ENCODE peak calls at places on chromosomes 16 and 17, in nine cellular contexts. One of them, this sample, is unnamed.
A peak's percentile ranks its signal among the peaks of the same experiment; 100 is the strongest.

GRCh38 chr17:80283116-80283852 is 22.6 kb downstream of the RNF213 start:
- DNase-seq in posterior cingulate gyrus: no peak
- DNase-seq in GM10248: no peak
- DNase-seq in progenitor cell of endocrine pancreas: no peak
- DNase-seq in fibroblast of the conjunctiva: no peak
- DNase-seq in AG08395: no peak
- DNase-seq in ureter: no peak
- DNase-seq in 8988T: no peak
- DNase-seq in head of caudate nucleus: no peak
- DNase-seq in this sample: no peak

GRCh38 chr17:68580236-68580903 is 20.8 kb downstream of the FAM20A start:
- DNase-seq in head of caudate nucleus: no peak
- DNase-seq in fibroblast of the conjunctiva: peak; percentile 87
- DNase-seq in GM10248: no peak
- DNase-seq in AG08395: peak; percentile 84
- DNase-seq in progenitor cell of endocrine pancreas: no peak
- DNase-seq in posterior cingulate gyrus: no peak
- DNase-seq in 8988T: no peak
- DNase-seq in ureter: no peak
- DNase-seq in this sample: no peak

GRCh38 chr17:7833011-7833794 is 814 bp upstream of the KDM6B start:
- DNase-seq in ureter: no peak
- DNase-seq in GM10248: no peak
- DNase-seq in posterior cingulate gyrus: no peak
- DNase-seq in fibroblast of the conjunctiva: no peak
- DNase-seq in 8988T: no peak
- DNase-seq in AG08395: no peak
- DNase-seq in progenitor cell of endocrine pancreas: no peak
- DNase-seq in head of caudate nucleus: no peak
- DNase-seq in this sample: no peak

GRCh38 chr16:61858996-61859395 is 177.2 kb downstream of the CDH8 start:
- DNase-seq in fibroblast of the conjunctiva: no peak
- DNase-seq in head of caudate nucleus: no peak
- DNase-seq in GM10248: no peak
- DNase-seq in AG08395: peak; percentile 61
- DNase-seq in posterior cingulate gyrus: no peak
- DNase-seq in ureter: no peak
- DNase-seq in progenitor cell of endocrine pancreas: no peak
- DNase-seq in 8988T: no peak
- DNase-seq in this sample: no peak

GRCh38 chr17:81239714-81240555 is 817 bp downstream of the NDUFAF8 start:
- DNase-seq in head of caudate nucleus: no peak
- DNase-seq in fibroblast of the conjunctiva: no peak
- DNase-seq in AG08395: peak; percentile 15
- DNase-seq in posterior cingulate gyrus: no peak
- DNase-seq in ureter: no peak
- DNase-seq in progenitor cell of endocrine pancreas: no peak
- DNase-seq in 8988T: peak; percentile 49
- DNase-seq in GM10248: peak; percentile 50
- DNase-seq in this sample: no peak

GRCh38 chr17:73747221-73748002 is 103.2 kb upstream of the SDK2 start:
- DNase-seq in 8988T: no peak
- DNase-seq in AG08395: no peak
- DNase-seq in fibroblast of the conjunctiva: no peak
- DNase-seq in ureter: no peak
- DNase-seq in progenitor cell of endocrine pancreas: no peak
- DNase-seq in posterior cingulate gyrus: no peak
- DNase-seq in head of caudate nucleus: no peak
- DNase-seq in GM10248: no peak
- DNase-seq in this sample: no peak

GRCh38 chr17:81025756-81026155 is 9.2 kb upstream of the BAIAP2 start:
- DNase-seq in AG08395: no peak
- DNase-seq in posterior cingulate gyrus: peak; percentile 72
- DNase-seq in 8988T: no peak
- DNase-seq in GM10248: no peak
- DNase-seq in fibroblast of the conjunctiva: no peak
- DNase-seq in progenitor cell of endocrine pancreas: no peak
- DNase-seq in ureter: no peak
- DNase-seq in head of caudate nucleus: no peak
- DNase-seq in this sample: no peak

GRCh38 chr17:80265205-80266068 is 4.8 kb downstream of the RNF213 start:
- DNase-seq in progenitor cell of endocrine pancreas: no peak
- DNase-seq in posterior cingulate gyrus: no peak
- DNase-seq in head of caudate nucleus: no peak
- DNase-seq in 8988T: no peak
- DNase-seq in AG08395: no peak
- DNase-seq in ureter: no peak
- DNase-seq in GM10248: peak; percentile 70
- DNase-seq in fibroblast of the conjunctiva: no peak
- DNase-seq in this sample: no peak

GRCh38 chr16:2471016-2471652 is at the start of gene NTN3:
- DNase-seq in posterior cingulate gyrus: no peak
- DNase-seq in AG08395: no peak
- DNase-seq in head of caudate nucleus: no peak
- DNase-seq in GM10248: no peak
- DNase-seq in ureter: no peak
- DNase-seq in 8988T: peak; percentile 47
- DNase-seq in fibroblast of the conjunctiva: no peak
- DNase-seq in progenitor cell of endocrine pancreas: no peak
- DNase-seq in this sample: no peak

GRCh38 chr16:56332464-56333079 is 92.8 kb downstream of the AMFR start:
- DNase-seq in posterior cingulate gyrus: no peak
- DNase-seq in head of caudate nucleus: peak; percentile 64
- DNase-seq in progenitor cell of endocrine pancreas: peak; percentile 43
- DNase-seq in ureter: peak; percentile 61
- DNase-seq in 8988T: peak; percentile 94
- DNase-seq in GM10248: peak; percentile 45
- DNase-seq in fibroblast of the conjunctiva: peak; percentile 67
- DNase-seq in AG08395: peak; percentile 86
- DNase-seq in this sample: peak; percentile 36

GRCh38 chr17:65261682-65262636 is 124.8 kb downstream of the RGS9 start:
- DNase-seq in fibroblast of the conjunctiva: no peak
- DNase-seq in posterior cingulate gyrus: no peak
- DNase-seq in AG08395: peak; percentile 48
- DNase-seq in 8988T: no peak
- DNase-seq in GM10248: no peak
- DNase-seq in ureter: no peak
- DNase-seq in progenitor cell of endocrine pancreas: no peak
- DNase-seq in head of caudate nucleus: no peak
- DNase-seq in this sample: no peak

GRCh38 chr17:49848019-49848473 is at the start of gene TAC4:
- DNase-seq in 8988T: no peak
- DNase-seq in head of caudate nucleus: no peak
- DNase-seq in AG08395: no peak
- DNase-seq in posterior cingulate gyrus: no peak
- DNase-seq in progenitor cell of endocrine pancreas: no peak
- DNase-seq in GM10248: no peak
- DNase-seq in ureter: no peak
- DNase-seq in fibroblast of the conjunctiva: no peak
- DNase-seq in this sample: no peak

GRCh38 chr17:63685021-63685420 is 14.9 kb downstream of the LIMD2 start:
- DNase-seq in head of caudate nucleus: no peak
- DNase-seq in posterior cingulate gyrus: no peak
- DNase-seq in fibroblast of the conjunctiva: no peak
- DNase-seq in ureter: no peak
- DNase-seq in progenitor cell of endocrine pancreas: no peak
- DNase-seq in 8988T: no peak
- DNase-seq in AG08395: peak; percentile 32
- DNase-seq in GM10248: no peak
- DNase-seq in this sample: no peak

GRCh38 chr17:40705567-40705966 is 2.0 kb upstream of the KRT24 start:
- DNase-seq in fibroblast of the conjunctiva: no peak
- DNase-seq in posterior cingulate gyrus: no peak
- DNase-seq in AG08395: no peak
- DNase-seq in GM10248: no peak
- DNase-seq in head of caudate nucleus: no peak
- DNase-seq in progenitor cell of endocrine pancreas: no peak
- DNase-seq in ureter: no peak
- DNase-seq in 8988T: no peak
- DNase-seq in this sample: no peak

GRCh38 chr17:56558088-56558487 is 35.4 kb upstream of the NOG start:
- DNase-seq in ureter: no peak
- DNase-seq in fibroblast of the conjunctiva: no peak
- DNase-seq in progenitor cell of endocrine pancreas: no peak
- DNase-seq in GM10248: no peak
- DNase-seq in AG08395: no peak
- DNase-seq in head of caudate nucleus: no peak
- DNase-seq in 8988T: no peak
- DNase-seq in posterior cingulate gyrus: no peak
- DNase-seq in this sample: no peak

GRCh38 chr16:24738895-24739294 is 9.4 kb downstream of the TNRC6A start:
- DNase-seq in fibroblast of the conjunctiva: no peak
- DNase-seq in progenitor cell of endocrine pancreas: no peak
- DNase-seq in 8988T: no peak
- DNase-seq in posterior cingulate gyrus: no peak
- DNase-seq in head of caudate nucleus: no peak
- DNase-seq in AG08395: no peak
- DNase-seq in GM10248: no peak
- DNase-seq in ureter: no peak
- DNase-seq in this sample: no peak

GRCh38 chr17:75096082-75096625 is 8.4 kb downstream of the SLC16A5 start:
- DNase-seq in progenitor cell of endocrine pancreas: no peak
- DNase-seq in fibroblast of the conjunctiva: no peak
- DNase-seq in ureter: peak; percentile 86
- DNase-seq in head of caudate nucleus: no peak
- DNase-seq in GM10248: peak; percentile 51
- DNase-seq in AG08395: peak; percentile 78
- DNase-seq in 8988T: peak; percentile 59
- DNase-seq in posterior cingulate gyrus: no peak
- DNase-seq in this sample: no peak

GRCh38 chr16:4003166-4003565 is 113.1 kb downstream of the ADCY9 start:
- DNase-seq in fibroblast of the conjunctiva: no peak
- DNase-seq in progenitor cell of endocrine pancreas: no peak
- DNase-seq in AG08395: no peak
- DNase-seq in GM10248: no peak
- DNase-seq in ureter: no peak
- DNase-seq in 8988T: no peak
- DNase-seq in head of caudate nucleus: no peak
- DNase-seq in posterior cingulate gyrus: no peak
- DNase-seq in this sample: no peak

GRCh38 chr16:22671301-22672076 is 142.5 kb upstream of the HS3ST2 start:
- DNase-seq in 8988T: no peak
- DNase-seq in GM10248: no peak
- DNase-seq in posterior cingulate gyrus: no peak
- DNase-seq in AG08395: no peak
- DNase-seq in progenitor cell of endocrine pancreas: no peak
- DNase-seq in ureter: peak; percentile 36
- DNase-seq in head of caudate nucleus: no peak
- DNase-seq in fibroblast of the conjunctiva: no peak
- DNase-seq in this sample: no peak

This sample was measured in nucleus accumbens.